ENCODE peak calls at places on chromosomes 1 and 21, in seven cellular contexts. W is dermis blood vessel endothelial cell; K is fibroblast of mammary gland; M is SK-N-SH; U is skeletal muscle cell; E is HS-27A; C is stimulated activated CD4-positive, alpha-beta T cell treated with anti-CD3 and anti-CD28 coated beads, Interleukin-4, amount 100 ng/mL, for 1 hour. I is an unnamed sample.
A peak's percentile ranks its signal among the peaks of the same experiment; 100 is the strongest.

GRCh38 chr1:15691434-15692032 is 7.4 kb downstream of the PLEKHM2 start:
- DNase-seq in W (no peak), K (peak; percentile 53), M (no peak), U (no peak), E (no peak), C (no peak), I (no peak)

GRCh38 chr1:205961405-205961804 is 18.1 kb upstream of the SLC26A9 start:
- DNase-seq in W (peak; percentile 58), K (no peak), M (no peak), U (no peak), E (no peak), C (no peak), I (no peak)

GRCh38 chr21:29558331-29558730 is 259.6 kb downstream of the BACH1 start:
- DNase-seq in W (no peak), K (no peak), M (no peak), U (peak; percentile 13), E (no peak), C (no peak), I (no peak)

GRCh38 chr1:216005916-216006315 is 417.3 kb downstream of the USH2A start:
- DNase-seq in W (no peak), K (peak; percentile 49), M (no peak), U (peak; percentile 44), E (peak; percentile 46), C (no peak), I (peak; percentile 74)

GRCh38 chr1:147579532-147580199 is 38.4 kb downstream of the BCL9 start:
- DNase-seq in W (no peak), K (peak; percentile 31), M (no peak), U (peak; percentile 36), E (no peak), C (no peak), I (peak; percentile 51)

GRCh38 chr1:174358344-174358743 is 89.4 kb upstream of the GPR52 start:
- DNase-seq in W (no peak), K (peak; percentile 34), M (no peak), U (no peak), E (no peak), C (no peak), I (no peak)

GRCh38 chr1:43582162-43582566 is 51.5 kb downstream of the PTPRF start:
- DNase-seq in W (peak; percentile 76), K (peak; percentile 97), M (no peak), U (peak; percentile 78), E (peak; percentile 80), C (peak; percentile 23), I (peak; percentile 85)

GRCh38 chr21:44653656-44654575 is 543 bp downstream of the KRTAP12-4 start:
- DNase-seq in W (no peak), K (no peak), M (no peak), U (no peak), E (no peak), C (no peak), I (no peak)

GRCh38 chr1:29672955-29673507 is 436.7 kb downstream of the PTPRU start:
- DNase-seq in W (no peak), K (no peak), M (no peak), U (no peak), E (no peak), C (no peak), I (no peak)

GRCh38 chr1:30111431-30111830 is 612.0 kb downstream of the MATN1 start:
- DNase-seq in W (peak; percentile 71), K (peak; percentile 46), M (peak; percentile 76), U (no peak), E (no peak), C (no peak), I (no peak)

GRCh38 chr1:25193151-25193742 is 39.1 kb downstream of the SYF2 start:
- DNase-seq in W (no peak), K (no peak), M (no peak), U (no peak), E (no peak), C (no peak), I (no peak)

GRCh38 chr1:164611754-164612642 is 53.0 kb downstream of the PBX1 start:
- DNase-seq in W (peak; percentile 15), K (peak; percentile 66), M (peak; percentile 16), U (peak; percentile 58), E (no peak), C (no peak), I (peak; percentile 74)

GRCh38 chr1:202237052-202237451 is 43.5 kb downstream of the LGR6 start:
- DNase-seq in W (peak; percentile 48), K (peak; percentile 24), M (peak; percentile 79), U (no peak), E (no peak), C (peak; percentile 27), I (no peak)

GRCh38 chr1:112026018-112026417 is 36.5 kb upstream of the KCND3 start:
- DNase-seq in W (no peak), K (peak; percentile 17), M (no peak), U (no peak), E (no peak), C (no peak), I (no peak)

GRCh38 chr1:54403808-54404261 is 2.4 kb downstream of the SSBP3 start:
- DNase-seq in W (peak; percentile 48), K (peak; percentile 80), M (no peak), U (peak; percentile 37), E (no peak), C (peak; percentile 18), I (no peak)

GRCh38 chr1:92752719-92753118 is 32.2 kb downstream of the EVI5 start:
- DNase-seq in W (no peak), K (peak; percentile 31), M (no peak), U (peak; percentile 4), E (no peak), C (no peak), I (no peak)

GRCh38 chr1:27522860-27523665 is 33.1 kb upstream of the WASF2 start:
- DNase-seq in W (peak; percentile 41), K (peak; percentile 39), M (no peak), U (no peak), E (no peak), C (peak; percentile 62), I (no peak)

GRCh38 chr1:66920543-66920942 is 4.1 kb downstream of the DNAI4 start:
- DNase-seq in W (no peak), K (no peak), M (no peak), U (no peak), E (no peak), C (no peak), I (no peak)

GRCh38 chr1:221748981-221749380 is 7.1 kb upstream of the DUSP10 start:
- DNase-seq in W (no peak), K (no peak), M (no peak), U (no peak), E (no peak), C (no peak), I (no peak)

GRCh38 chr21:35386491-35387079 is 337.5 kb upstream of the RUNX1 start:
- DNase-seq in W (no peak), K (no peak), M (no peak), U (no peak), E (no peak), C (no peak), I (no peak)